ENCODE peak calls at places on chromosome 10, in five cellular contexts. C is esophagus squamous epithelium, K is left ventricle myocardium inferior, W is brain microvascular endothelial cell, T is upper lobe of left lung. D is an unnamed sample.

GRCh38 chr10:29356931-29357330 is 68.1 kb downstream of the LYZL1 start:
- DNase-seq in W (no peak), K (no peak), T (no peak), C (no peak), D (no peak)

GRCh38 chr10:97059872-97060205 is 125.9 kb downstream of the SLIT1 start:
- DNase-seq in W (no peak), C (no peak), T (peak), K (no peak), D (no peak)

GRCh38 chr10:72337039-72337629 is 17.6 kb downstream of the DNAJB12 start:
- DNase-seq in K (peak), W (peak), C (no peak), T (peak), D (peak)

GRCh38 chr10:100008142-100008522 is 1.6 kb downstream of the DNMBP start:
- DNase-seq in K (no peak), C (no peak), W (no peak), T (no peak), D (no peak)

GRCh38 chr10:122143238-122143841 is 127.8 kb upstream of the BTBD16 start:
- DNase-seq in T (no peak), W (no peak), C (no peak), K (no peak), D (no peak)

GRCh38 chr10:75159519-75159918 is 48.1 kb downstream of the SAMD8 start:
- DNase-seq in T (no peak), K (no peak), C (no peak), W (no peak), D (no peak)

GRCh38 chr10:91758303-91759146 is 39.7 kb upstream of the TNKS2 start:
- DNase-seq in K (no peak), T (no peak), C (no peak), W (no peak), D (no peak)

GRCh38 chr10:73263948-73264347 is 11.5 kb upstream of the MRPS16 start:
- DNase-seq in C (no peak), K (no peak), W (peak), T (no peak), D (no peak)

GRCh38 chr10:11533328-11533781 is 78.1 kb downstream of the USP6NL start:
- DNase-seq in W (no peak), K (no peak), C (no peak), T (no peak), D (no peak)

GRCh38 chr10:31836569-31837406 is 91.8 kb downstream of the ARHGAP12 start:
- DNase-seq in T (no peak), C (no peak), W (peak), K (no peak), D (no peak)

GRCh38 chr10:3622845-3623621 is 162.0 kb downstream of the KLF6 start:
- DNase-seq in C (no peak), W (peak), T (no peak), K (no peak), D (no peak)

GRCh38 chr10:125048101-125048864 is 106.4 kb downstream of the ZRANB1 start:
- DNase-seq in K (peak), W (peak), C (no peak), T (peak), D (peak)

GRCh38 chr10:108112218-108112617 is 947.7 kb upstream of the SORCS1 start:
- DNase-seq in T (no peak), W (no peak), K (no peak), C (no peak), D (no peak)
- TF ChIP-seq CTCF in T (peak), W (peak), K (no peak), C (no peak), D (no peak)

DNA sequence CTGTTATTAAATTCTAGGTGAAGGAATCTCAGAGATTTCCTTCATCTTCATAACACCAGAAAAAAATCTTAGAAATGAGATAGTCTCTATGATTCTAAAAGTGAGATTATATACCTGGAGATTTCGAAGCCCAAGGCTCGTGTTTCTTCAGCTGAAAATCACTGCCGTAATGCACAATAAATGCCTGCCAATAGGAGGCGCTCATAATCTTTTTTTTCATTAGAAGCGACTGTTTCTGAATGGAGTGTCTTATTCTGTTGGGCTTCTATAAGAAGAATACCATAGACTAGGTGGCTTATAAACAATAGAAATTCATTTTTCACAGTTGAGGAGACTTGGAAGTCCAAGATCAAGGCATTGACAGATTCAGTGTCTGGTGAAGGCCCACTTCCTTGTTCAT is 294.7 kb downstream of the PRKG1 start:
- DNase-seq in W (no peak), C (no peak), T (no peak), K (no peak), D (no peak)
- TF ChIP-seq CTCF in W (no peak), C (peak), T (no peak), K (no peak), D (no peak)

GRCh38 chr10:52954407-52954806 is 181.8 kb upstream of the MBL2 start:
- DNase-seq in K (no peak), C (no peak), T (no peak), W (no peak), D (no peak)

GRCh38 chr10:52950578-52950977 is 178.0 kb upstream of the MBL2 start:
- DNase-seq in C (no peak), T (no peak), W (no peak), K (no peak), D (no peak)

GRCh38 chr10:52951819-52952218 is 179.2 kb upstream of the MBL2 start:
- DNase-seq in C (no peak), T (no peak), W (peak), K (peak), D (no peak)

GRCh38 chr10:52952391-52953079 is 180.0 kb upstream of the MBL2 start:
- DNase-seq in K (no peak), W (no peak), C (no peak), T (no peak), D (no peak)

GRCh38 chr10:52949899-52950298 is 177.3 kb upstream of the MBL2 start:
- DNase-seq in W (no peak), C (no peak), K (no peak), T (no peak), D (no peak)
- TF ChIP-seq CTCF in W (peak), C (no peak), K (no peak), T (no peak), D (no peak)

DNA sequence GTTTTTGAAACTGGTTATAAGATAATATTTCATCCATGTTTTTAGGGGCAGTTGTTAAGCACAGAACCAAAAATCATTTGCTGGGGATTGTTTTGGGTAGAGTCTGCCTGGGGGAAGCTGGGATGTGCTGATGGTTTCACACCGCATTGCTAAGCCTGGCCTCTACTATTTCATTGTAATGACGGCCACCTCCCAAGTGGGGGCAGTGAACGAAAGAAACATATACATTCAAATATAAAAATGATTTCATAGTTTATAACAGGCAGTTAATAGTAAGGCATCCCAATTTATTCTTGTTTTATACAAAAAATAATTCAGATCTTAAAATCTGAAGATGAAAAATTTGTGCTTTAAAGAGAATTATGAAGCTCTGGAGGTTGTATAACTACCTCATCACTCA is 750.8 kb downstream of the REEP3 start:
- DNase-seq in T (no peak), W (peak), K (no peak), C (no peak), D (no peak)
- TF ChIP-seq CTCF in T (no peak), W (peak), K (no peak), C (no peak), D (peak)

GRCh38 chr10:70330671-70331070 is 46.9 kb upstream of the NPFFR1 start:
- DNase-seq in K (no peak), W (no peak), C (no peak), T (no peak), D (no peak)

GRCh38 chr10:70333268-70333667 is 49.2 kb downstream of the LRRC20 start:
- DNase-seq in W (no peak), K (no peak), T (no peak), C (no peak), D (no peak)

GRCh38 chr10:70328987-70329386 is 45.2 kb upstream of the NPFFR1 start:
- DNase-seq in K (no peak), T (no peak), W (no peak), C (no peak), D (no peak)

GRCh38 chr10:70331160-70331485 is 47.3 kb upstream of the NPFFR1 start:
- DNase-seq in T (no peak), W (no peak), C (no peak), K (no peak), D (no peak)

DNA sequence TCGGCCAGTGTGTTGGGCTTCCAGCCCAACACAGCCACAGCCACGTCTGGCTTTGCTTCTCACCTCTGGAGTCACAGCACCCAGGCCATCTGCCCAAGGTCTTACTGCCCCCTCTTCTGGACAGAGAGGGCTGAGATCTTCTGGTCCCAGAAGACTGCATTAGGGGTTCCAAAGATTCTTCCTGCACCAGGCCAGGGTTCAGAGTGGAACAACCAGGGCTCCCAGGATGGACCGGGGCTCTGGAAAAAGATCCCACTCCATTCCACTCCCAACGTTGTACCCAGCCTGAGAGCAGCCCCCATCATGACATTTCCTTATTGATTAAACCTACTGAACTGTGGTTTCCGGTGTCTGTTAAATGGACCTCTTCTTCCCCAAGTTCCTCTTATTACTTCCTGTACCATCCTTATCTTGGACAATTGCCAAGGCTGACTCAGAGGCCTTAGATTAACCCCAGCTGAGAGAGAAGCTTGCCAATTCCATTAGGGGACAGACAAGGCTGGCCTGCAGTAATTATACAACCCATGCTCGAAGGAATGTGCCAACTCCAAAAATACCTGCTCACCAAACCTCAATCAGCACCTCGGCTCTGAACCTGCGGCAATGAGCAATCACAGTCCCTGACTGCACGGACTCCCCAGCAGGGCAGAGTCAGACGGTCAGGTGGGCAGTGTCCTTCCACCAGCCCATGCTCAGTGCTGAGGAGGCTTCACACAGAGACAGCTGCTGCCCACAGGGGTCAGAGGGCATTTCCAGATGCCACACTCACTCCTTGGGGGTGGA is 47.9 kb upstream of the NPFFR1 start:
- DNase-seq in C (no peak), W (peak), T (no peak), K (peak), D (no peak)
- TF ChIP-seq CTCF in C (no peak), W (peak), T (no peak), K (peak), D (peak)

GRCh38 chr10:18137111-18137510 is 3.1 kb upstream of the CACNB2 start:
- DNase-seq in C (no peak), K (no peak), W (no peak), T (no peak), D (no peak)

GRCh38 chr10:18136056-18136916 is 3.9 kb upstream of the CACNB2 start:
- DNase-seq in T (no peak), W (no peak), C (no peak), K (no peak), D (no peak)

GRCh38 chr10:18140957-18141888 is 999 bp downstream of the CACNB2 start:
- DNase-seq in C (no peak), T (peak), K (no peak), W (no peak), D (no peak)

GRCh38 chr10:18142151-18142550 is 1.9 kb downstream of the CACNB2 start:
- DNase-seq in K (no peak), C (no peak), W (no peak), T (no peak), D (no peak)

DNA sequence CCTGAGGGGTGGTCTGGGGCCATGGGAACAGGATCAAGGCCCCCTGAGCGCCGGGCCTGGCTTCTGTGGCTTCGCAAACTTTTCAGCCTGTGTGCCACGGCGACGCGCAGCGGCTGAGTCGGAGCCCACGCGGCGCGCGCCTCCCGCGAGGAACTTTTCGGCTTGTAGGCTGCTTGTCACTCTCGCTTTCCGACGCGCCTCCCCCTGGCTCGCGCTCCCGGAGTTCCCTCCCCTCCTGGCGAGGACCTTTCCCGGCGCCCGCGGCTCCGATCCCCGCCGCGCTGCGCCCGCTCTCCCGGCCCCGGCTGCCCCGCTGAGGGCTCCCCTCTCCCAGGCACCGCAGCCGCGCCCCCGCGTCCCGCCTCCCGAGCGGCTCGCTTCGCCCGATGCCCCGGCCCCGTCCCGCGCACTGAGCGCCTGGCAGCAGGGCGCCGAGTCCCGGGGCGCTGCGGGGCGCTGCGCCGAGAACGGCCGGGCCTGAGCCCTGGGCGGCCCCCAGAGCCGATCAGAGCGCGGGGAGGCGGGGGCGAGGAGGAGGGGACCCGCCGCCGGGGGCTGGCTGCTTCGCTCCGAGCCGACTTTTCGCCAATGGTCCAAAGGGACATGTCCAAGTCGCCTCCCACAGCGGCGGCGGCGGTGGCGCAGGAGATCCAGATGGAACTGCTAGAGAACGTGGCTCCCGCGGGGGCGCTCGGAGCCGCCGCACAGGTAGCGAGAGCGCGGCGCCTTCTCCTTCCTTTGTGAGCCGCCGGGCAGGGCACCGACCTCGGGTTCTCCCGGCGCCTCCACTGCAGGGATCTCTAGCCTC is at the start of gene CACNB2:
- DNase-seq in W (no peak), T (peak), K (peak), C (no peak), D (no peak)
- TF ChIP-seq CTCF in W (no peak), T (no peak), K (no peak), C (no peak), D (no peak)

GRCh38 chr10:130043491-130043890 is 67.1 kb downstream of the C10orf143 start:
- DNase-seq in K (no peak), W (no peak), C (no peak), T (no peak), D (no peak)

GRCh38 chr10:130044067-130045061 is 66.3 kb downstream of the C10orf143 start:
- DNase-seq in C (no peak), T (no peak), K (no peak), W (no peak), D (no peak)

GRCh38 chr10:130046591-130046990 is 64.0 kb downstream of the C10orf143 start:
- DNase-seq in K (no peak), T (peak), W (no peak), C (no peak), D (no peak)

GRCh38 chr10:130045801-130046321 is 64.8 kb downstream of the C10orf143 start:
- DNase-seq in K (no peak), W (no peak), T (peak), C (no peak), D (no peak)

GRCh38 chr10:130045091-130045652 is 65.5 kb downstream of the C10orf143 start:
- DNase-seq in K (no peak), C (no peak), W (no peak), T (peak), D (no peak)
- TF ChIP-seq CTCF in K (peak), C (peak), W (no peak), T (no peak), D (no peak)

GRCh38 chr10:25026463-25026862 is 10.1 kb downstream of the THNSL1 start:
- DNase-seq in C (no peak), W (no peak), T (no peak), K (no peak), D (no peak)
- TF ChIP-seq CTCF in C (peak), W (no peak), T (peak), K (peak), D (no peak)